ENCODE peak calls at places on chromosome 21, in ten cellular contexts. One of them, this sample, is unnamed.

GRCh38 chr21:28561772-28562171 is 430.9 kb downstream of the LTN1 start:
- DNase-seq in right lobe of liver: no peak
- DNase-seq in HepG2: no peak
- DNase-seq in endothelial cell of umbilical vein: no peak
- DNase-seq in K562: no peak
- DNase-seq in HCT116: no peak
- DNase-seq in heart left ventricle: no peak
- DNase-seq in spleen: no peak
- DNase-seq in stomach: no peak
- DNase-seq in IMR-90: no peak
- DNase-seq in this sample: no peak

GRCh38 chr21:14753466-14754258 is 207.5 kb upstream of the SAMSN1 start:
- DNase-seq in right lobe of liver: no peak
- DNase-seq in HepG2: no peak
- DNase-seq in endothelial cell of umbilical vein: no peak
- DNase-seq in K562: peak
- DNase-seq in HCT116: no peak
- DNase-seq in heart left ventricle: no peak
- DNase-seq in spleen: no peak
- DNase-seq in stomach: no peak
- DNase-seq in IMR-90: no peak
- DNase-seq in this sample: no peak

GRCh38 chr21:26495283-26495849 is 77.7 kb downstream of the CYYR1 start:
- DNase-seq in right lobe of liver: no peak
- DNase-seq in HepG2: no peak
- DNase-seq in endothelial cell of umbilical vein: no peak
- DNase-seq in K562: no peak
- DNase-seq in HCT116: no peak
- DNase-seq in heart left ventricle: no peak
- DNase-seq in spleen: no peak
- DNase-seq in stomach: no peak
- DNase-seq in IMR-90: no peak
- DNase-seq in this sample: no peak

GRCh38 chr21:20720623-20721022 is 277.6 kb upstream of the NCAM2 start:
- DNase-seq in right lobe of liver: no peak
- DNase-seq in HepG2: no peak
- DNase-seq in endothelial cell of umbilical vein: no peak
- DNase-seq in K562: no peak
- DNase-seq in HCT116: no peak
- DNase-seq in heart left ventricle: no peak
- DNase-seq in spleen: no peak
- DNase-seq in stomach: no peak
- DNase-seq in IMR-90: no peak
- DNase-seq in this sample: no peak

GRCh38 chr21:39567180-39567972 is 45.4 kb upstream of the B3GALT5 start:
- DNase-seq in right lobe of liver: no peak
- DNase-seq in HepG2: no peak
- DNase-seq in endothelial cell of umbilical vein: no peak
- DNase-seq in K562: no peak
- DNase-seq in HCT116: no peak
- DNase-seq in heart left ventricle: no peak
- DNase-seq in spleen: no peak
- DNase-seq in stomach: no peak
- DNase-seq in IMR-90: no peak
- DNase-seq in this sample: no peak

GRCh38 chr21:20551939-20552338 is 446.3 kb upstream of the NCAM2 start:
- DNase-seq in right lobe of liver: no peak
- DNase-seq in HepG2: no peak
- DNase-seq in endothelial cell of umbilical vein: no peak
- DNase-seq in K562: no peak
- DNase-seq in HCT116: no peak
- DNase-seq in heart left ventricle: no peak
- DNase-seq in spleen: no peak
- DNase-seq in stomach: no peak
- DNase-seq in IMR-90: no peak
- DNase-seq in this sample: no peak

GRCh38 chr21:36909901-36910561 is 56.4 kb downstream of the HLCS start:
- DNase-seq in right lobe of liver: no peak
- DNase-seq in HepG2: peak
- DNase-seq in endothelial cell of umbilical vein: peak
- DNase-seq in K562: no peak
- DNase-seq in HCT116: peak
- DNase-seq in heart left ventricle: no peak
- DNase-seq in spleen: no peak
- DNase-seq in stomach: no peak
- DNase-seq in IMR-90: peak
- DNase-seq in this sample: no peak

GRCh38 chr21:37986751-37987399 is 70.6 kb upstream of the KCNJ6 start:
- DNase-seq in right lobe of liver: no peak
- DNase-seq in HepG2: no peak
- DNase-seq in endothelial cell of umbilical vein: no peak
- DNase-seq in K562: no peak
- DNase-seq in HCT116: no peak
- DNase-seq in heart left ventricle: no peak
- DNase-seq in spleen: no peak
- DNase-seq in stomach: no peak
- DNase-seq in IMR-90: no peak
- DNase-seq in this sample: peak

GRCh38 chr21:36247316-36247715 is 72.7 kb upstream of the MORC3 start:
- DNase-seq in right lobe of liver: no peak
- DNase-seq in HepG2: no peak
- DNase-seq in endothelial cell of umbilical vein: no peak
- DNase-seq in K562: no peak
- DNase-seq in HCT116: no peak
- DNase-seq in heart left ventricle: no peak
- DNase-seq in spleen: no peak
- DNase-seq in stomach: no peak
- DNase-seq in IMR-90: peak
- DNase-seq in this sample: no peak

GRCh38 chr21:32921632-32922230 is 104.0 kb upstream of the OLIG2 start:
- DNase-seq in right lobe of liver: no peak
- DNase-seq in HepG2: no peak
- DNase-seq in endothelial cell of umbilical vein: peak
- DNase-seq in K562: peak
- DNase-seq in HCT116: peak
- DNase-seq in heart left ventricle: no peak
- DNase-seq in spleen: peak
- DNase-seq in stomach: peak
- DNase-seq in IMR-90: peak
- DNase-seq in this sample: no peak

GRCh38 chr21:39016740-39017315 is 166.4 kb downstream of the PSMG1 start:
- DNase-seq in right lobe of liver: no peak
- DNase-seq in HepG2: no peak
- DNase-seq in endothelial cell of umbilical vein: no peak
- DNase-seq in K562: no peak
- DNase-seq in HCT116: no peak
- DNase-seq in heart left ventricle: no peak
- DNase-seq in spleen: peak
- DNase-seq in stomach: no peak
- DNase-seq in IMR-90: peak
- DNase-seq in this sample: no peak

GRCh38 chr21:31780944-31781343 is 49.0 kb upstream of the SCAF4 start:
- DNase-seq in right lobe of liver: no peak
- DNase-seq in HepG2: peak
- DNase-seq in endothelial cell of umbilical vein: no peak
- DNase-seq in K562: no peak
- DNase-seq in HCT116: peak
- DNase-seq in heart left ventricle: no peak
- DNase-seq in spleen: no peak
- DNase-seq in stomach: no peak
- DNase-seq in IMR-90: no peak
- DNase-seq in this sample: no peak

GRCh38 chr21:38297193-38297592 is 40.4 kb downstream of the KCNJ15 start:
- DNase-seq in right lobe of liver: no peak
- DNase-seq in HepG2: no peak
- DNase-seq in endothelial cell of umbilical vein: peak
- DNase-seq in K562: no peak
- DNase-seq in HCT116: no peak
- DNase-seq in heart left ventricle: no peak
- DNase-seq in spleen: no peak
- DNase-seq in stomach: no peak
- DNase-seq in IMR-90: peak
- DNase-seq in this sample: peak

GRCh38 chr21:31872452-31873274 is at the start of gene HUNK:
- DNase-seq in right lobe of liver: peak
- DNase-seq in HepG2: peak
- DNase-seq in endothelial cell of umbilical vein: no peak
- DNase-seq in K562: no peak
- DNase-seq in HCT116: no peak
- DNase-seq in heart left ventricle: no peak
- DNase-seq in spleen: peak
- DNase-seq in stomach: no peak
- DNase-seq in IMR-90: peak
- DNase-seq in this sample: peak

GRCh38 chr21:14533555-14534400 is 12.3 kb downstream of the SAMSN1 start:
- DNase-seq in right lobe of liver: no peak
- DNase-seq in HepG2: no peak
- DNase-seq in endothelial cell of umbilical vein: peak
- DNase-seq in K562: no peak
- DNase-seq in HCT116: peak
- DNase-seq in heart left ventricle: no peak
- DNase-seq in spleen: no peak
- DNase-seq in stomach: no peak
- DNase-seq in IMR-90: no peak
- DNase-seq in this sample: no peak

GRCh38 chr21:44647222-44647552 is 973 bp downstream of the KRTAP10-11 start:
- DNase-seq in right lobe of liver: no peak
- DNase-seq in HepG2: no peak
- DNase-seq in endothelial cell of umbilical vein: no peak
- DNase-seq in K562: no peak
- DNase-seq in HCT116: no peak
- DNase-seq in heart left ventricle: no peak
- DNase-seq in spleen: no peak
- DNase-seq in stomach: peak
- DNase-seq in IMR-90: no peak
- DNase-seq in this sample: no peak
- TF ChIP-seq POLR2A in right lobe of liver: no peak
- TF ChIP-seq POLR2A in HepG2: no peak
- TF ChIP-seq POLR2A in endothelial cell of umbilical vein: no peak
- TF ChIP-seq POLR2A in K562: no peak
- TF ChIP-seq POLR2A in HCT116: no peak
- TF ChIP-seq POLR2A in heart left ventricle: no peak
- TF ChIP-seq POLR2A in spleen: no peak
- TF ChIP-seq POLR2A in stomach: no peak
- TF ChIP-seq POLR2A in IMR-90: no peak
- TF ChIP-seq POLR2A in this sample: no peak

DNA sequence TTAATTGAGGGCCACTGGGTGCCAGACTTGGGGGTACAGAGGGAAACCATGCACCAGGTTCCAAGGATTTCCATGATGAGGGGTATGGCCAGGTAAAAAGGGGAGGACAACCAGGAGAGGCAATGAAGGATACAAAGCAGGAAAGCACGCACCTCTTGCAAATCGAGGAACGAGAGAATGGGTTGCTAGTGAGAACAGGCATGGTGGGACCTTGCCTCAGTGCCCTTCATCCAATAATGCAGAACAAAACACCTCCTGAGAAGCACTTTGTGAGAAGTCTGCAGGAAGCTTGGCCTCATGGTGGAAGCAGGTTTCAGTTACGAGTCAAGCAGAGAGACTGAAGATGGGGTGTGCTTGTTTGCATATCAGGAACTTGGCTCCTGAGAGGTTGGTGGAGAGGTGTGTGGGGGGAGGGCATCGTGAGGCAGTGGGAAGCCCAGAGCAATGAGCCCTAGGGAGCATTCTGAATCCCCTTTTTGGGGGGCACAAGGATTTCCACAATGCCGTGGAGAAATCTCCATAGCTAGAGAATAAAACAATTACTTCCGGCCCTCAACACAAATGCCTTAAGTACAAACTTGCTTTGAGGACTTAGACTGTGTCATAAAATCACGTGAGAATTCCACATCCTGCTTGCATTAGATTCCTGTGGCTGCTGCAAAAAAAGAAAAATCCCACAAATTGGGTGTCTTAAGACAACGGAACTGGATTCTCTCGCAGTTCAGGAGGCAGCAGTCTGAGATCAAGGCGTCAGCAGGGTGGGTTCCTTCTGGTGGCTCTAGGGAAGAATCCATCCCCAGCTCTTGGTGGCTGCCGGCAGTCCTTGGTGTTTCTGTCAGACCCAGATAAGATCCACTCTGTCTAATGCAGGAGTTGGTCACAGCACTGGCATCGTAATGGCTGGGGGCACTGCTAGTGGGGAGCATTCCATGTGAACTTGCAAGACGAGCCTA is 54.9 kb upstream of the BACE2 start:
- DNase-seq in right lobe of liver: no peak
- DNase-seq in HepG2: no peak
- DNase-seq in endothelial cell of umbilical vein: no peak
- DNase-seq in K562: no peak
- DNase-seq in HCT116: no peak
- DNase-seq in heart left ventricle: no peak
- DNase-seq in spleen: no peak
- DNase-seq in stomach: no peak
- DNase-seq in IMR-90: peak
- DNase-seq in this sample: no peak
- H3K27ac ChIP-seq in right lobe of liver: no peak
- H3K27ac ChIP-seq in HepG2: no peak
- H3K27ac ChIP-seq in endothelial cell of umbilical vein: no peak
- H3K27ac ChIP-seq in K562: no peak
- H3K27ac ChIP-seq in HCT116: no peak
- H3K27ac ChIP-seq in heart left ventricle: no peak
- H3K27ac ChIP-seq in spleen: peak
- H3K27ac ChIP-seq in stomach: no peak
- H3K27ac ChIP-seq in IMR-90: no peak
- H3K27ac ChIP-seq in this sample: no peak

GRCh38 chr21:34596561-34597271 is 18.2 kb downstream of the RCAN1 start:
- DNase-seq in right lobe of liver: no peak
- DNase-seq in HepG2: no peak
- DNase-seq in endothelial cell of umbilical vein: no peak
- DNase-seq in K562: no peak
- DNase-seq in HCT116: no peak
- DNase-seq in heart left ventricle: no peak
- DNase-seq in spleen: no peak
- DNase-seq in stomach: no peak
- DNase-seq in IMR-90: no peak
- DNase-seq in this sample: no peak
- TF ChIP-seq POLR2A in right lobe of liver: no peak
- TF ChIP-seq POLR2A in HepG2: no peak
- TF ChIP-seq POLR2A in endothelial cell of umbilical vein: no peak
- TF ChIP-seq POLR2A in K562: no peak
- TF ChIP-seq POLR2A in HCT116: no peak
- TF ChIP-seq POLR2A in heart left ventricle: no peak
- TF ChIP-seq POLR2A in spleen: no peak
- TF ChIP-seq POLR2A in stomach: no peak
- TF ChIP-seq POLR2A in IMR-90: no peak
- TF ChIP-seq POLR2A in this sample: no peak

DNA sequence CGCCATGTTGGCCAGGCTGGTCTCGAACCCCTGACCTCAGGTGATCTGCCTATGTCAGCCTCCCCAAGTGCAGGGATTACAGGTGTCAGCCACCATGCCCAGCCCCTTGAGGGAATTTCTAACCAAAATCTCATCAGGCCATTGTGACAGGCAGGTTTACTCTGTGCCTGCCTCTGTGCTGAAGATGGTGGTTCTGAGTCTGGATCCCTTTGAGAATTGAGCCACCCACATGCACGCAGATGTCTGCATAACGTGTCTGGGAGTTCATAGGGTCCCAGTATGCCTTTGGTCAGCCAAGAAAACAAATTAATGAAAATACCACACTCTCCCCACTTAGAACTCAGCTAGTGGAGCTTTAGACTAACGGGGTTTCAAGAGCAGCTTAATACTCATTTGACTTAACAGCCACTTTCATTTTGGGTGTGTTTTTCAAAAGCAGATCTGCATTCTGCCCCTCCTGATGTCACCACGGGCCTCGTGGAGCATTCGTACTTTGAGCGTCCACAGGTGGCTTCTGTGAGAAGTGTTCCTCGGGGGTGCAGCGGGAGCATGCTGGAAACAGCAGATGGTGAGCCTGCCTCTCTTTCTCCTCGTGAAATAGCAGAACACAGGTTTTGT is 45.3 kb downstream of the DIP2A start:
- DNase-seq in right lobe of liver: no peak
- DNase-seq in HepG2: no peak
- DNase-seq in endothelial cell of umbilical vein: no peak
- DNase-seq in K562: no peak
- DNase-seq in HCT116: no peak
- DNase-seq in heart left ventricle: no peak
- DNase-seq in spleen: no peak
- DNase-seq in stomach: no peak
- DNase-seq in IMR-90: no peak
- DNase-seq in this sample: no peak
- H3K27ac ChIP-seq in right lobe of liver: no peak
- H3K27ac ChIP-seq in HepG2: no peak
- H3K27ac ChIP-seq in endothelial cell of umbilical vein: no peak
- H3K27ac ChIP-seq in K562: no peak
- H3K27ac ChIP-seq in HCT116: no peak
- H3K27ac ChIP-seq in heart left ventricle: no peak
- H3K27ac ChIP-seq in spleen: no peak
- H3K27ac ChIP-seq in stomach: no peak
- H3K27ac ChIP-seq in IMR-90: no peak
- H3K27ac ChIP-seq in this sample: no peak

This sample was measured in prostate gland.